ENCODE peak calls at places on chromosomes 6 and 20, in seven cellular contexts. K, S, P, A, Y, J and Q are unnamed samples.

GRCh38 chr6:13762648-13763441 is 51.2 kb upstream of the RANBP9 start:
- DNase-seq in K (peak), S (peak), P (no peak), A (no peak), Y (no peak), J (no peak), Q (no peak)

GRCh38 chr20:34938466-34939163 is 17.0 kb downstream of the GSS start:
- DNase-seq in K (peak), S (no peak), P (no peak), A (peak), Y (no peak), J (peak), Q (no peak)

GRCh38 chr6:133730881-133731280 is 158.0 kb upstream of the TCF21 start:
- DNase-seq in K (peak), S (no peak), P (no peak), A (no peak), Y (no peak), J (no peak), Q (no peak)

GRCh38 chr6:163516908-163517307 is 102.4 kb downstream of the QKI start:
- DNase-seq in K (no peak), S (no peak), P (no peak), A (no peak), Y (no peak), J (no peak), Q (no peak)

GRCh38 chr20:13771853-13772453 is 12.8 kb downstream of the ESF1 start:
- DNase-seq in K (peak), S (peak), P (no peak), A (no peak), Y (no peak), J (no peak), Q (no peak)

GRCh38 chr6:134437376-134437775 is 119.5 kb upstream of the SGK1 start:
- DNase-seq in K (no peak), S (no peak), P (no peak), A (no peak), Y (no peak), J (no peak), Q (no peak)

GRCh38 chr6:2970753-2971419 is 481 bp downstream of the SERPINB6 start:
- DNase-seq in K (peak), S (peak), P (peak), A (peak), Y (no peak), J (peak), Q (peak)

GRCh38 chr6:168606722-168607121 is 165.7 kb downstream of the SMOC2 start:
- DNase-seq in K (no peak), S (no peak), P (no peak), A (peak), Y (no peak), J (no peak), Q (no peak)

GRCh38 chr20:37295001-37295400 is 5.5 kb downstream of the MANBAL start:
- DNase-seq in K (peak), S (no peak), P (no peak), A (no peak), Y (no peak), J (no peak), Q (no peak)

GRCh38 chr6:111427341-111428116 is 55.5 kb downstream of the REV3L start:
- DNase-seq in K (peak), S (no peak), P (no peak), A (no peak), Y (no peak), J (no peak), Q (no peak)

GRCh38 chr6:36414481-36414880 is 27.0 kb upstream of the ETV7 start:
- DNase-seq in K (no peak), S (no peak), P (no peak), A (no peak), Y (no peak), J (no peak), Q (no peak)

GRCh38 chr20:59043698-59044097 is 1.1 kb upstream of the PRELID3B start:
- DNase-seq in K (no peak), S (no peak), P (no peak), A (no peak), Y (no peak), J (no peak), Q (no peak)

GRCh38 chr20:58890454-58891075 is 38.0 kb downstream of the GNAS start:
- DNase-seq in K (peak), S (peak), P (peak), A (peak), Y (peak), J (peak), Q (peak)

GRCh38 chr20:10280016-10280908 is 61.6 kb downstream of the SNAP25 start:
- DNase-seq in K (peak), S (no peak), P (no peak), A (no peak), Y (no peak), J (no peak), Q (no peak)